ENCODE peak calls at places on chromosome 17, in nine cellular contexts. K is MM.1S; D is naive thymus-derived CD4-positive, alpha-beta T cell; R is BJ; X is right lobe of liver; C is suprapubic skin; S is Peyer's patch; U is tibial nerve; B is mesendoderm. I is an unnamed sample. For H3K36me3, the result is how much of the 10 kb centered on the place peaks cover.

GRCh38 chr17:82702161-82702932 is 3.8 kb upstream of the RAB40B start:
- DNase-seq in K (no peak), D (no peak), R (no peak), X (no peak), C (no peak), S (no peak), U (no peak), B (no peak), I (no peak)

GRCh38 chr17:64773836-64774761 is 112.0 kb upstream of the SMURF2 start:
- DNase-seq in K (peak), D (no peak), R (no peak), X (no peak), C (peak), S (no peak), U (no peak), B (peak), I (peak)

GRCh38 chr17:34365340-34365739 is 2.3 kb upstream of the CCL1 start:
- DNase-seq in K (peak), D (no peak), R (no peak), X (no peak), C (no peak), S (no peak), U (no peak), B (no peak), I (no peak)

GRCh38 chr17:39132192-39132600 is 19.2 kb downstream of the PLXDC1 start:
- DNase-seq in K (no peak), D (no peak), R (no peak), X (no peak), C (no peak), S (no peak), U (peak), B (peak), I (peak)

GRCh38 chr17:8109669-8110455 is 8.5 kb downstream of the ALOXE3 start:
- DNase-seq in K (peak), D (peak), R (no peak), X (no peak), C (no peak), S (peak), U (peak), B (peak), I (peak)

GRCh38 chr17:17551361-17551760 is 40.1 kb downstream of the PEMT start:
- DNase-seq in K (no peak), D (no peak), R (no peak), X (no peak), C (no peak), S (no peak), U (no peak), B (peak), I (peak)

GRCh38 chr17:10120113-10120485 is 78.3 kb downstream of the GAS7 start:
- DNase-seq in K (no peak), D (no peak), R (no peak), X (no peak), C (no peak), S (no peak), U (no peak), B (no peak), I (no peak)

GRCh38 chr17:15418781-15419180 is 48.6 kb downstream of the CDRT4 start:
- DNase-seq in K (no peak), D (no peak), R (no peak), X (no peak), C (no peak), S (no peak), U (no peak), B (no peak), I (peak)

GRCh38 chr17:34797724-34798123 is 163.5 kb downstream of the CCT6B start:
- DNase-seq in K (peak), D (no peak), R (no peak), X (no peak), C (no peak), S (no peak), U (no peak), B (peak), I (peak)

DNA sequence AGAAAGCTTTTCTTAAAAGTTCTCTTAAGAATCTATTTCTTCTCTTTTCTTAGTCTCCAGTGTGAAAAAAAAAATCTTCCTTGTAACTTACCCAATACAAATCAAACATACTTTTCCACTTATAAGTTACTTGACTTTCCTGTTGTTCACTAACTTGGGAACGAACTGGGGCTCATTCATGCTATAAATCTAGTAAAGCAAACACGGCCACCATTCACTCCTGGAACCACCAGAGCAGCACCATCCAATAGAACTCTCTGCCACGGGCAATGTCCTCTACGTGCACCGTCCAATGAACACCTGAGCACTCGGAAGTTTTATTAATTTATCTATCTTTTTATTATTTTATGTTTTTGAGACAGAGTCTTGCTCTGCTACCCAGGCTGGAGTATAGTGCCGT is 20.7 kb downstream of the SRP68 start:
- DNase-seq in K (no peak), D (no peak), R (no peak), X (no peak), C (no peak), S (no peak), U (no peak), B (no peak), I (no peak)
- H3K4me3 ChIP-seq in K (no peak), D (no peak), R (no peak), X (no peak), C (no peak), S (no peak), U (no peak), B (no peak), I (no peak)

GRCh38 chr17:36515837-36516236 is 18.8 kb downstream of the MYO19 start:
- DNase-seq in K (no peak), D (no peak), R (no peak), X (no peak), C (no peak), S (no peak), U (no peak), B (no peak), I (no peak)
- H3K36me3 ChIP-seq in K (under half), D (under half), R (under half), X (under half), C (half or more), S (under half), U (half or more), B (under half), I (under half)

GRCh38 chr17:81329927-81330883 is 35.1 kb upstream of the SLC38A10 start:
- DNase-seq in K (no peak), D (no peak), R (no peak), X (peak), C (no peak), S (no peak), U (no peak), B (peak), I (no peak)
- H3K4me3 ChIP-seq in K (no peak), D (no peak), R (no peak), X (no peak), C (peak), S (no peak), U (no peak), B (no peak), I (no peak)

GRCh38 chr17:29649359-29649758 is 26.6 kb upstream of the CORO6 start:
- DNase-seq in K (no peak), D (no peak), R (no peak), X (no peak), C (no peak), S (no peak), U (no peak), B (no peak), I (no peak)

GRCh38 chr17:29643817-29644160 is 21.1 kb upstream of the CORO6 start:
- DNase-seq in K (no peak), D (no peak), R (no peak), X (no peak), C (no peak), S (no peak), U (no peak), B (no peak), I (no peak)

GRCh38 chr17:29648005-29648404 is 25.3 kb upstream of the CORO6 start:
- DNase-seq in K (no peak), D (no peak), R (no peak), X (no peak), C (no peak), S (no peak), U (no peak), B (no peak), I (no peak)

GRCh38 chr17:29642171-29642611 is 19.5 kb upstream of the CORO6 start:
- DNase-seq in K (no peak), D (no peak), R (no peak), X (no peak), C (no peak), S (no peak), U (no peak), B (no peak), I (no peak)

DNA sequence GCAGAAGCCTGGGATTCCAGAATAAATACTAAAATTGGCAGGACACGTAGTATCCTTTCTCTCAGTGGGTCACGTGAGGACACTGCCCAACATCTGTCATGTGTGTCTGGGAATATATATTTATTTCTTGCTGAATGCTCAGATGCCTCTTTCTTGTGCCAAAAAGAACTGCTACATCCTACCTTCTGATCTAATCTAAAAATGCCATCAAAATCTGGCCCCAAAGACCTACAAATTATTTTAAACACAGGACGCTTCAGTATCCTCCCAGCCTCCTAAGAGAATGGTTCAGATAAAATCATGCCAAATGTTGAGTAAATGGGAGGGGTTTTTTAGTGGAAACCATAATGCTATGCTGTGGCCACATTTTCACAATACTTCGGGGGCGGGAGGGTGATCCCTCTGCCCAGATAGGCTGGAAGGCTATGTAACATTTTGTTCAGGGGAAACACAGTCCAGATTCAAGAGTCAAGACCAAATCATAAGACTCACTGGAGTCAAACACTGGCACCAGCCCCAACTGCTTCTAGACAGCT is 22.9 kb upstream of the CORO6 start:
- DNase-seq in K (no peak), D (no peak), R (peak), X (no peak), C (peak), S (no peak), U (peak), B (no peak), I (no peak)
- H3K36me3 ChIP-seq in K (under half), D (half or more), R (under half), X (under half), C (under half), S (under half), U (under half), B (under half), I (under half)

GRCh38 chr17:61407211-61407911 is 7.7 kb downstream of the TBX2 start:
- DNase-seq in K (no peak), D (no peak), R (no peak), X (no peak), C (peak), S (no peak), U (no peak), B (no peak), I (peak)

GRCh38 chr17:61406871-61407210 is 7.2 kb downstream of the TBX2 start:
- DNase-seq in K (no peak), D (no peak), R (no peak), X (no peak), C (no peak), S (no peak), U (no peak), B (no peak), I (no peak)

GRCh38 chr17:61410100-61410551 is 10.5 kb downstream of the TBX2 start:
- DNase-seq in K (no peak), D (no peak), R (no peak), X (peak), C (peak), S (no peak), U (no peak), B (no peak), I (no peak)

GRCh38 chr17:61409301-61410099 is 9.9 kb downstream of the TBX2 start:
- DNase-seq in K (peak), D (no peak), R (no peak), X (peak), C (peak), S (no peak), U (no peak), B (no peak), I (peak)

GRCh38 chr17:61408151-61409041 is 8.8 kb downstream of the TBX2 start:
- DNase-seq in K (no peak), D (no peak), R (no peak), X (peak), C (peak), S (no peak), U (no peak), B (no peak), I (no peak)
- H3K4me3 ChIP-seq in K (no peak), D (no peak), R (no peak), X (no peak), C (peak), S (no peak), U (no peak), B (no peak), I (peak)

GRCh38 chr17:41060052-41060604 is at the start of gene KRTAP2-3:
- DNase-seq in K (no peak), D (no peak), R (peak), X (no peak), C (no peak), S (no peak), U (no peak), B (peak), I (no peak)
- H3K36me3 ChIP-seq in K (under half), D (under half), R (under half), X (under half), C (under half), S (under half), U (under half), B (under half), I (under half)

DNA sequence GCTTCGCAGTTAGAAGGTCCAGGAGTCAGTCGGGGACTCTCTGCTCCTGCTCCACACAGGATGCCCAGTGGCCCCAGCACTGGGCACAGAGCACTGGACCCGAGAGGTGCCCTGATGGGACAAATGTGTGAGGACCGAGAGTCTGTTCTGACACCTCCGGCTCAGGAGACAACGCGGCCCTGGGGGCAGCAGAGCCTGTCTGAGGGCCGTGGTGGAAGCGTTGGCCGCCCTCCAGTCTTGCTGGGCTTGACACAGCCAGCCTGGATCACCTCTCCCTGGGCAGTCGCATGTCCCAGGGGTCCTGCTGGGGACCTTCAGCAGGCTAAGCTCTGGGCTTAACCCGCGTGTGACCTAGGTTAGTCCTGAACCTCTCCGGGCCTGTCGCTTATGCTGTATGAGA is 23.1 kb downstream of the LGALS9 start:
- DNase-seq in K (no peak), D (no peak), R (no peak), X (no peak), C (no peak), S (no peak), U (no peak), B (no peak), I (no peak)
- H3K4me3 ChIP-seq in K (no peak), D (no peak), R (no peak), X (no peak), C (no peak), S (no peak), U (no peak), B (no peak), I (no peak)

I was measured in cardiac muscle cell.